ENCODE peak calls at places on chromosome 18, in four cellular contexts. One of them, this sample, is unnamed.

GRCh38 chr18:51151568-51152511 is 45.6 kb downstream of the MEX3C start:
- DNase-seq in esophagus squamous epithelium: no peak
- DNase-seq in brain microvascular endothelial cell: no peak
- DNase-seq in transverse colon: peak
- DNase-seq in this sample: no peak

GRCh38 chr18:10051877-10052631 is 138.2 kb downstream of the VAPA start:
- DNase-seq in brain microvascular endothelial cell: peak
- DNase-seq in transverse colon: peak
- DNase-seq in esophagus squamous epithelium: no peak
- DNase-seq in this sample: peak

GRCh38 chr18:45951021-45951714 is 16.0 kb downstream of the EPG5 start:
- DNase-seq in transverse colon: no peak
- DNase-seq in brain microvascular endothelial cell: peak
- DNase-seq in esophagus squamous epithelium: no peak
- DNase-seq in this sample: peak

GRCh38 chr18:34028341-34028740 is 196.4 kb downstream of the NOL4 start:
- DNase-seq in transverse colon: peak
- DNase-seq in esophagus squamous epithelium: no peak
- DNase-seq in brain microvascular endothelial cell: no peak
- DNase-seq in this sample: no peak

GRCh38 chr18:58060254-58060653 is 16.2 kb downstream of the NEDD4L start:
- DNase-seq in esophagus squamous epithelium: no peak
- DNase-seq in brain microvascular endothelial cell: no peak
- DNase-seq in transverse colon: no peak
- DNase-seq in this sample: no peak

GRCh38 chr18:33656889-33657288 is 78.9 kb downstream of the ASXL3 start:
- DNase-seq in esophagus squamous epithelium: no peak
- DNase-seq in brain microvascular endothelial cell: no peak
- DNase-seq in transverse colon: no peak
- DNase-seq in this sample: no peak

GRCh38 chr18:27120246-27120645 is 64.9 kb downstream of the CHST9 start:
- DNase-seq in transverse colon: no peak
- DNase-seq in brain microvascular endothelial cell: no peak
- DNase-seq in esophagus squamous epithelium: no peak
- DNase-seq in this sample: no peak

GRCh38 chr18:7809455-7809854 is 242.3 kb downstream of the PTPRM start:
- DNase-seq in transverse colon: no peak
- DNase-seq in brain microvascular endothelial cell: no peak
- DNase-seq in esophagus squamous epithelium: no peak
- DNase-seq in this sample: no peak

GRCh38 chr18:62485684-62486083 is 37.1 kb upstream of the ZCCHC2 start:
- DNase-seq in esophagus squamous epithelium: no peak
- DNase-seq in transverse colon: no peak
- DNase-seq in brain microvascular endothelial cell: peak
- DNase-seq in this sample: peak

GRCh38 chr18:53817976-53818950 is 406.2 kb downstream of the MBD2 start:
- DNase-seq in esophagus squamous epithelium: no peak
- DNase-seq in transverse colon: no peak
- DNase-seq in brain microvascular endothelial cell: no peak
- DNase-seq in this sample: no peak

GRCh38 chr18:25164211-25164836 is 187.6 kb downstream of the ZNF521 start:
- DNase-seq in transverse colon: no peak
- DNase-seq in esophagus squamous epithelium: no peak
- DNase-seq in brain microvascular endothelial cell: no peak
- DNase-seq in this sample: no peak
- H3K4me3 ChIP-seq in transverse colon: no peak
- H3K4me3 ChIP-seq in esophagus squamous epithelium: no peak
- H3K4me3 ChIP-seq in brain microvascular endothelial cell: peak
- H3K4me3 ChIP-seq in this sample: no peak

GRCh38 chr18:1659190-1659589 is 754.5 kb downstream of the ADCYAP1 start:
- DNase-seq in transverse colon: no peak
- DNase-seq in esophagus squamous epithelium: no peak
- DNase-seq in brain microvascular endothelial cell: no peak
- DNase-seq in this sample: no peak

GRCh38 chr18:1648715-1649114 is 744.0 kb downstream of the ADCYAP1 start:
- DNase-seq in esophagus squamous epithelium: no peak
- DNase-seq in transverse colon: no peak
- DNase-seq in brain microvascular endothelial cell: no peak
- DNase-seq in this sample: no peak

GRCh38 chr18:1657888-1658287 is 753.2 kb downstream of the ADCYAP1 start:
- DNase-seq in brain microvascular endothelial cell: no peak
- DNase-seq in esophagus squamous epithelium: no peak
- DNase-seq in transverse colon: no peak
- DNase-seq in this sample: no peak

DNA sequence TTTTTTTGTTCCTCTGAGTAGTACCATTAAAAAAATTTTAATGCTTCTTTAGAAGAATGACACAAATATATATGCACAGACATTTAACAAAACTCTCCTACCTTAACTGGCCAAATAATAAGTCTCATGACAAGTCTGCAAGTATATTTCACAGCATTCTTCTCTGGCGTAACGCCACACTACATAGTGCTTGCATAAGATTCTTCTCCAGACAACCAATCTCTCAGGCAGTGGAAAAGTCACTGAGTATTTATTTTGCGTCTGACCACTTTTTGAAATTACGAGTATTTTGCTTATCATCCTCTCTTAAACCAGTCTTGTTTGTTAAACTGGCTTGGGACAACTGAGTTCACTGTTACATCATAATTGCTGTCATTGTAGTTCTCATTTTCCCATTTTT is 749.2 kb downstream of the ADCYAP1 start:
- DNase-seq in brain microvascular endothelial cell: no peak
- DNase-seq in transverse colon: no peak
- DNase-seq in esophagus squamous epithelium: no peak
- DNase-seq in this sample: no peak
- H3K4me3 ChIP-seq in brain microvascular endothelial cell: no peak
- H3K4me3 ChIP-seq in transverse colon: no peak
- H3K4me3 ChIP-seq in esophagus squamous epithelium: no peak
- H3K4me3 ChIP-seq in this sample: no peak

DNA sequence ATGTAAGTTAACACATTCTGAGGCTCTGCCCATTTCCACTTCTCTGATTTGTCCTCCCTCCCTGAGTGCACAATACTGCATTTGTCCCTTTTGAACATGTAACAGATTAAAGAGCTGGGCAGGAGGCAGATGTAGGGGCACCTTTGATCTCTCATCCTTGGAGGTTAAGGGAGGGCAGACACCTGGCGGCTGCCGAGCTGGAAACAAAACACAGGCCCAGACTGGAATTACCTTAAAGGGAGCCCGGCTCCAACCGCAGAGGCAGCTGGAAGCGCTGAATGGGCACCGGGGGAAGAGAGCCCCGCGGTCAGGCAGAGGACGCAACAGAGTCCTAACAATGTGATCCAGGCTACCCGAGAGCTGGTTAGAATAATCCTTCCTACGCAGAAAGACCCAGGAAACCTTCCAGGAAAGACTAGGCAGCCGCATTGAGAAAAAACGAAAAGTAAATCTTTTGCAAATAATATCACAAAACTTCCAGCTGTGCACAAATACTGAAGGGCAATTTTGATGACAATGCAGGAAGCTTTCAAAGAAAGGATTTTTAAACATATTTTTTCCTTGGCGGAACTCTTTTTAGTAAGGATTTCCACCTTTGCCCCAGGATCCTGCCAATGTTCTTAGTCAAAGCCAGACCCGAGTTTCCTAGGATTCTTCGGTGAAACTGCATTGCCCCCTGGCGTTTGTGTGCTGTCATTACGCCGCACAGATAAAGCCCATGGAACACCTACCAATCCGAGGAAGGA is 216.0 kb downstream of the TGIF1 start:
- DNase-seq in brain microvascular endothelial cell: peak
- DNase-seq in transverse colon: peak
- DNase-seq in esophagus squamous epithelium: peak
- DNase-seq in this sample: peak
- H3K4me3 ChIP-seq in brain microvascular endothelial cell: peak
- H3K4me3 ChIP-seq in transverse colon: peak
- H3K4me3 ChIP-seq in esophagus squamous epithelium: peak
- H3K4me3 ChIP-seq in this sample: no peak

GRCh38 chr18:12154356-12154755 is 60.7 kb downstream of the ANKRD62 start:
- DNase-seq in esophagus squamous epithelium: no peak
- DNase-seq in transverse colon: no peak
- DNase-seq in brain microvascular endothelial cell: no peak
- DNase-seq in this sample: no peak
- H3K4me3 ChIP-seq in esophagus squamous epithelium: no peak
- H3K4me3 ChIP-seq in transverse colon: no peak
- H3K4me3 ChIP-seq in brain microvascular endothelial cell: no peak
- H3K4me3 ChIP-seq in this sample: no peak

DNA sequence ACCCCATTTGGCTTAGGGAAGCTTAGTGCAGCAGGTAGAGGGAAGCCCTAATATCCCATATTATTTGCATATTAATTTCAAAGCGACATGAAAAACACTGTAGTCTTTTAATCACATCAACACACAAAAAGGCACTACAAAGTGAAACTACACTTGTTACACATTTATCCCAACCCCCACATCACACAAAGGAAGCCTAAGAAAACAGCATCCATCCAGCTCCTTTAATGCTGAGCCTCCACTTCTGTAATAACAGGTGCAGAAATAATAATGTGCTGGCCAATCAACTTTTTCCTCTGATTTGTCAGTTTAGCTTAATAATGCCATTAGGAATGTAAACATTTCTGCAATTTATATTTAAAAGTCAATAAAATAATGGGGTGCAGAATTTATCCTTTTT is 274.0 kb downstream of the TCF4 start:
- DNase-seq in transverse colon: no peak
- DNase-seq in brain microvascular endothelial cell: no peak
- DNase-seq in esophagus squamous epithelium: no peak
- DNase-seq in this sample: no peak
- H3K4me3 ChIP-seq in transverse colon: no peak
- H3K4me3 ChIP-seq in brain microvascular endothelial cell: no peak
- H3K4me3 ChIP-seq in esophagus squamous epithelium: no peak
- H3K4me3 ChIP-seq in this sample: no peak

GRCh38 chr18:3649135-3649558 is 199.2 kb downstream of the TGIF1 start:
- DNase-seq in brain microvascular endothelial cell: no peak
- DNase-seq in esophagus squamous epithelium: no peak
- DNase-seq in transverse colon: no peak
- DNase-seq in this sample: no peak
- H3K4me3 ChIP-seq in brain microvascular endothelial cell: no peak
- H3K4me3 ChIP-seq in esophagus squamous epithelium: no peak
- H3K4me3 ChIP-seq in transverse colon: no peak
- H3K4me3 ChIP-seq in this sample: no peak

This sample was measured in BJ.